ENCODE peak calls at places on chromosomes 11 and 22, in seven cellular contexts. L is endothelial cell of umbilical vein; M is mesendoderm; Q is colonic mucosa; K is CD4-positive, CD25-positive, alpha-beta regulatory T cell; H is right lobe of liver; N is fibroblast of lung. W is an unnamed sample. For H3K4me1, the result is how much of the 10 kb centered on the place peaks cover.

GRCh38 chr11:92501346-92501745 is 276.7 kb downstream of the FAT3 start:
- DNase-seq in L (no peak), M (no peak), Q (no peak), K (no peak), H (no peak), N (no peak), W (no peak)

GRCh38 chr22:41442240-41442792 is 4.3 kb downstream of the TOB2 start:
- DNase-seq in L (no peak), M (no peak), Q (no peak), K (no peak), H (no peak), N (no peak), W (no peak)

GRCh38 chr11:63536669-63537292 is at the start of gene PLAAT4:
- DNase-seq in L (peak), M (no peak), Q (peak), K (peak), H (peak), N (peak), W (peak)

GRCh38 chr11:82003671-82004148 is 730.0 kb downstream of the FAM181B start:
- DNase-seq in L (no peak), M (peak), Q (no peak), K (no peak), H (no peak), N (peak), W (no peak)

GRCh38 chr11:95512682-95513081 is 276.9 kb downstream of the FAM76B start:
- DNase-seq in L (peak), M (no peak), Q (peak), K (no peak), H (peak), N (peak), W (no peak)

GRCh38 chr22:49935561-49935960 is 17.1 kb downstream of the CRELD2 start:
- DNase-seq in L (no peak), M (no peak), Q (no peak), K (peak), H (no peak), N (peak), W (no peak)

GRCh38 chr22:22111267-22111751 is 128.7 kb upstream of the TOP3B start:
- DNase-seq in L (no peak), M (peak), Q (no peak), K (no peak), H (no peak), N (peak), W (no peak)

GRCh38 chr11:113880966-113881365 is 5.6 kb upstream of the USP28 start:
- DNase-seq in L (no peak), M (no peak), Q (no peak), K (no peak), H (no peak), N (no peak), W (no peak)

GRCh38 chr22:24894998-24895397 is 51.5 kb downstream of the LHFPL7 start:
- DNase-seq in L (peak), M (no peak), Q (peak), K (no peak), H (peak), N (peak), W (no peak)

GRCh38 chr22:22061085-22062077 is 78.8 kb upstream of the TOP3B start:
- DNase-seq in L (no peak), M (no peak), Q (no peak), K (no peak), H (no peak), N (peak), W (no peak)

GRCh38 chr11:113896156-113896879 is 8.3 kb upstream of the HTR3B start:
- DNase-seq in L (peak), M (peak), Q (peak), K (peak), H (no peak), N (peak), W (no peak)

GRCh38 chr22:39524753-39525657 is 4.6 kb downstream of the ATF4 start:
- DNase-seq in L (no peak), M (no peak), Q (no peak), K (no peak), H (no peak), N (no peak), W (no peak)

GRCh38 chr22:39526736-39527171 is 5.8 kb downstream of the RPS19BP1 start:
- DNase-seq in L (no peak), M (peak), Q (no peak), K (peak), H (no peak), N (no peak), W (no peak)

GRCh38 chr22:39525658-39525975 is 5.3 kb downstream of the ATF4 start:
- DNase-seq in L (no peak), M (no peak), Q (no peak), K (no peak), H (no peak), N (no peak), W (no peak)

GRCh38 chr22:39522567-39523300 is 2.4 kb downstream of the ATF4 start:
- DNase-seq in L (peak), M (no peak), Q (peak), K (peak), H (no peak), N (peak), W (no peak)

DNA sequence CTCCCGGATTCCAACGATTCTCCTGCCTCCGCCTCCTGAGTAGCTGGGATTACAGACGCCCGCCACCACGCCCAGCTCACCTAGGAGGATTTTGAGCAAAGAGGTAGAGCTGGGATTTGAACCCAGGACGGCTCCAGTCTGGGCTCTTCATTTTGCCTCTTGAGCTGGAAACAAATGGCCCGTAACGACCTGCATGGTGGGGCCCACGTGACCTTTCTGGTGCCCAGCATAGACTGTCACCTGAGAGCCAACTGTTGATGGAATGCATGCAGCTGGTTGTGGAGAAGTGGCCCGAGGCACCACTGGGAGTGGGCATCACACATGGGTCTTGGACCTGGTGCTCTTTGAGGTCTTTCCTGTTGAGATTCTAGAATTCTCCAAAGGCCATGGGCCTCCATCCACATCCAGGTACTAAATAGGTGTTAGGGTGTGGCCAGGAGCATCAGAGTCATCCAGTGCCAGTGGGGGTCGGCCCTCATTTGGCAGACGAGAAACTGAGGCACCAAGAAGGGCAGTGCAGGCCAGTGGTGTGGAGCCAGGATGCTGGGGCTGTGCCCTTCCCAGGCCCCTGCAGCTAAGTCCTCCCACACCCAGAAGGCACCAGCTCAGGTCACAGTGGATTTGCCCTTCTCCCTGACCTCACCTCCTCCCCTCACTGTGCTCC is 3.9 kb downstream of the ATF4 start:
- DNase-seq in L (no peak), M (no peak), Q (no peak), K (no peak), H (no peak), N (no peak), W (no peak)
- H3K4me1 ChIP-seq in L (under half), M (under half), Q (under half), K (half or more), H (half or more), N (under half), W (half or more)

GRCh38 chr11:68373810-68374501 is 61.6 kb downstream of the LRP5 start:
- DNase-seq in L (peak), M (no peak), Q (peak), K (no peak), H (peak), N (peak), W (no peak)

GRCh38 chr11:68373189-68373809 is 60.9 kb downstream of the LRP5 start:
- DNase-seq in L (no peak), M (no peak), Q (no peak), K (no peak), H (peak), N (peak), W (no peak)

GRCh38 chr11:68377389-68377795 is 65.0 kb downstream of the LRP5 start:
- DNase-seq in L (peak), M (no peak), Q (no peak), K (no peak), H (peak), N (no peak), W (no peak)

GRCh38 chr11:68374531-68374930 is 62.1 kb downstream of the LRP5 start:
- DNase-seq in L (no peak), M (no peak), Q (no peak), K (no peak), H (no peak), N (no peak), W (no peak)

DNA sequence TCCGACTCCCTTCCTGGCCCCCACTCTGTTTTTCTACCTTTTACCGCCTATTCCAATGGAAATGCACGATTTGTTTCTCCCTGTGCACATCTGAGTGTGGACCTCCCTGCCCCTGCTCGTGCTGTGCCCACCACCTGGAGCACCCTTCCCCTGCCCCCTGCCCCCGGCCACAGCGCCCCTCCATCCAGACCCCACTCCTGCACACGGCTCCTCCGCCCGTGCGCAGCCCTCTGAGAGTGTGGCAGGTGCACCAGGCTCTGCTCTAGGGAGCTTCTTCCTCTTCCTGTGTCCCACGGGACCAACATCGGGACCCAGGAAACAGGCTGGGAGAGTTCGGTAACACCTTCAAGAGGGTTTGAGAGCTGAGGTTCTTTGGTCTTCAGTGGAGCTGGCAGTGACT is 62.9 kb downstream of the LRP5 start:
- DNase-seq in L (no peak), M (no peak), Q (no peak), K (no peak), H (no peak), N (no peak), W (no peak)
- H3K4me1 ChIP-seq in L (under half), M (under half), Q (under half), K (under half), H (half or more), N (under half), W (under half)

GRCh38 chr11:67416416-67417335 is 1.2 kb downstream of the CARNS1 start:
- DNase-seq in L (peak), M (peak), Q (no peak), K (peak), H (no peak), N (peak), W (peak)
- H3K4me1 ChIP-seq in L (under half), M (under half), Q (under half), K (half or more), H (under half), N (under half), W (half or more)

GRCh38 chr22:44127353-44127752 is 53.4 kb upstream of the PARVG start:
- DNase-seq in L (peak), M (no peak), Q (no peak), K (no peak), H (no peak), N (no peak), W (no peak)

GRCh38 chr22:44129614-44129976 is 51.1 kb upstream of the PARVG start:
- DNase-seq in L (peak), M (peak), Q (no peak), K (no peak), H (no peak), N (peak), W (no peak)

GRCh38 chr22:44126807-44127206 is 53.9 kb upstream of the PARVG start:
- DNase-seq in L (no peak), M (no peak), Q (no peak), K (no peak), H (no peak), N (no peak), W (no peak)

GRCh38 chr22:44130076-44130711 is 50.5 kb upstream of the PARVG start:
- DNase-seq in L (no peak), M (no peak), Q (no peak), K (peak), H (no peak), N (no peak), W (no peak)

GRCh38 chr22:44128961-44129613 is 51.6 kb upstream of the PARVG start:
- DNase-seq in L (no peak), M (no peak), Q (no peak), K (no peak), H (no peak), N (no peak), W (no peak)
- H3K4me1 ChIP-seq in L (under half), M (under half), Q (under half), K (under half), H (under half), N (under half), W (under half)

DNA sequence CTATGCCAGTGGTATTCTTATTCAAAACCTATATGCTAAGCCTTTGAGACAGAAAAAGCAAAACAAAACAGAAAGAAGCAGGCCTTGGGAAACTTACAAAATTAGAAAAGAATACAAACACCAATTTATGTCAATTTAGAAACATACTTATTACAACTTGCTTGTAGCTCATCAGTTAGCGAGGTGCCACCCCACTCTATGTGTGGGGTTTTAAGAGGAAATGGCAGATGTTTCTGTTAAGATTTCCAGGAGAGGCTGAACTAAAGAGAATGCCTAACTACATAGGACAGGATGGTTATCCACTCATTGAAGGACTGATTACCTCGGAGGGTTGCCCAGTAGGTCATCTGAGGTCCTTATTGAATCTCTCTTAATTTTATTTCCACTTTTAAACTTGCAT is 302.0 kb downstream of the ETS1 start:
- DNase-seq in L (no peak), M (no peak), Q (no peak), K (peak), H (no peak), N (no peak), W (no peak)
- H3K4me1 ChIP-seq in L (under half), M (under half), Q (under half), K (under half), H (under half), N (under half), W (under half)

GRCh38 chr11:116501728-116502127 is 271.1 kb downstream of the BUD13 start:
- DNase-seq in L (no peak), M (no peak), Q (no peak), K (no peak), H (no peak), N (no peak), W (no peak)
- H3K4me1 ChIP-seq in L (under half), M (under half), Q (under half), K (under half), H (under half), N (under half), W (under half)

DNA sequence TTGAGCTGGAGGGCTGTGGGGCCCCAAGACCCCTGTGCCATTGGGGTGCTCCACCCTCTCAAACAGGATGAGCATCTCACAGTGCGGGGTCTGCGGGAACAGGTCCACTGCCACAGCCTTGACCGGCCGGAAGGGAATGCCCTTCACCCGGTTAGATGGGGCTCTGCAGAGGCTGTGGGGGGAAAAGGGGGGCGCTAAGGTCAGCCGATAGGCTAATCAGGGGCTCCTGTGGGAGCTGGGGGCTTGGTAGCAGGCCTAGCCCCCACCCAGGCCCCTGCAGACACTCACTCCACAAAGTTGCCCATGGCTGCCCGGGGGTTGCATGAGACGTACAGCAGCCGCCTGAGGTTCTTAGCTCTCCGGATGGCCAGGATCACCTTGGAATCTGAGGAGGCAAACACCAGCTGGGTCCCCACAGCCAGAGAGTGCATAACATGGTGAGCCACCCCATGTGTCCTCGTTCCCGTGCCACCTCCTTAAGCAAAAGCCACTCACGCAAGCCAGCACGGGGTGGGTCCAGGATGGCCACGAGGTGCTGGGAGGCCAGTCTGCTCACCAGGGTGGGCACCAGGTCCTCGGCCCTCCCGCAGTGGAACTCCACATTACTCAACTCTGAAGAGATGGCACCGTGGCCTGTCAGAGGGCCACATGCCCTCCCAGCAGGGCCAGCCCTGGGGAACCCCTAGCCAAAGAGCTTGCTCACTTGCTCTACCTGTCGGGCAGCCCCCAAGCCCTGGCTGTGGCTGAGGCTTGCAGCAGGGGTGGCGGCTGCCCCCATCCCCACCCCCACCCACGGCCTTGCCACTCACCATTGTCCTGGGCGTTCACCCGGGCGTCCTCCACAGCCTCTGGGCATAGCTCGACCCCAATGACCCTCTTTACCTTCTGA is 3.0 kb upstream of the RANBP1 start:
- DNase-seq in L (no peak), M (no peak), Q (no peak), K (no peak), H (no peak), N (no peak), W (no peak)
- H3K4me1 ChIP-seq in L (under half), M (under half), Q (under half), K (under half), H (under half), N (under half), W (under half)

GRCh38 chr11:73975479-73975757 is 7.2 kb downstream of the UCP2 start:
- DNase-seq in L (no peak), M (no peak), Q (no peak), K (no peak), H (no peak), N (no peak), W (no peak)

GRCh38 chr11:73976451-73977151 is 6.0 kb downstream of the UCP2 start:
- DNase-seq in L (no peak), M (no peak), Q (no peak), K (no peak), H (no peak), N (no peak), W (no peak)

GRCh38 chr11:73972187-73972586 is 10.5 kb downstream of the UCP2 start:
- DNase-seq in L (no peak), M (peak), Q (no peak), K (peak), H (no peak), N (no peak), W (no peak)

GRCh38 chr11:73972620-73973449 is 9.8 kb downstream of the UCP2 start:
- DNase-seq in L (no peak), M (no peak), Q (no peak), K (no peak), H (no peak), N (no peak), W (no peak)

GRCh38 chr11:73974611-73975478 is 7.8 kb downstream of the UCP2 start:
- DNase-seq in L (no peak), M (no peak), Q (peak), K (no peak), H (no peak), N (no peak), W (no peak)
- H3K4me1 ChIP-seq in L (under half), M (under half), Q (under half), K (half or more), H (under half), N (under half), W (half or more)